ENCODE peak calls at places on chromosomes 4 and X, in ten cellular contexts. E, R, Q, H, B, J, A, Y, N and X are unnamed samples.

GRCh38 chr4:20386906-20387305 is 135.2 kb downstream of the SLIT2 start:
- DNase-seq in E (no peak), R (no peak), Q (no peak), H (no peak), B (no peak), J (no peak), A (no peak), Y (no peak), N (no peak), X (no peak)

GRCh38 chr4:5033266-5033945 is 14.1 kb upstream of the CYTL1 start:
- DNase-seq in E (no peak), R (no peak), Q (peak), H (no peak), B (no peak), J (no peak), A (no peak), Y (no peak), N (no peak), X (no peak)

GRCh38 chr4:6268650-6269399 is 825 bp upstream of the WFS1 start:
- DNase-seq in E (no peak), R (no peak), Q (no peak), H (no peak), B (no peak), J (no peak), A (no peak), Y (no peak), N (no peak), X (no peak)

GRCh38 chr4:189033801-189034347 is 894.6 kb downstream of the TRIML1 start:
- DNase-seq in E (no peak), R (no peak), Q (no peak), H (no peak), B (no peak), J (no peak), A (no peak), Y (no peak), N (no peak), X (no peak)

GRCh38 chrX:107716816-107717700 is 58.5 kb downstream of the TSC22D3 start:
- DNase-seq in E (peak), R (peak), Q (peak), H (peak), B (peak), J (peak), A (peak), Y (no peak), N (peak), X (peak)

GRCh38 chr4:1728061-1728980 is 7.0 kb downstream of the TACC3 start:
- DNase-seq in E (no peak), R (no peak), Q (no peak), H (no peak), B (no peak), J (no peak), A (no peak), Y (no peak), N (no peak), X (no peak)

GRCh38 chr4:87038837-87039715 is 104.3 kb downstream of the AFF1 start:
- DNase-seq in E (no peak), R (peak), Q (peak), H (no peak), B (peak), J (no peak), A (no peak), Y (no peak), N (peak), X (peak)

GRCh38 chr4:128769011-128769410 is 40.5 kb upstream of the JADE1 start:
- DNase-seq in E (no peak), R (no peak), Q (peak), H (no peak), B (no peak), J (no peak), A (no peak), Y (no peak), N (no peak), X (no peak)

GRCh38 chr4:121876976-121877773 is 6.9 kb upstream of the BBS7 start:
- DNase-seq in E (no peak), R (peak), Q (no peak), H (no peak), B (no peak), J (no peak), A (no peak), Y (no peak), N (peak), X (no peak)

GRCh38 chr4:175802988-175803387 is 9.1 kb downstream of the GPM6A start:
- DNase-seq in E (no peak), R (no peak), Q (no peak), H (no peak), B (no peak), J (no peak), A (no peak), Y (no peak), N (no peak), X (no peak)

GRCh38 chr4:3372933-3373465 is 68.8 kb upstream of the HGFAC start:
- DNase-seq in E (no peak), R (no peak), Q (no peak), H (no peak), B (no peak), J (peak), A (peak), Y (no peak), N (no peak), X (no peak)

GRCh38 chr4:23878912-23879732 is 10.7 kb downstream of the PPARGC1A start:
- DNase-seq in E (no peak), R (peak), Q (no peak), H (no peak), B (peak), J (no peak), A (no peak), Y (no peak), N (no peak), X (no peak)

GRCh38 chr4:1246111-1246881 is 2.6 kb downstream of the CTBP1 start:
- DNase-seq in E (peak), R (no peak), Q (no peak), H (peak), B (peak), J (peak), A (no peak), Y (no peak), N (peak), X (no peak)

GRCh38 chr4:85946821-85947220 is 413.0 kb downstream of the MAPK10 start:
- DNase-seq in E (no peak), R (no peak), Q (no peak), H (no peak), B (no peak), J (no peak), A (no peak), Y (no peak), N (no peak), X (no peak)

GRCh38 chr4:92263575-92263974 is 40.2 kb upstream of the GRID2 start:
- DNase-seq in E (no peak), R (no peak), Q (no peak), H (no peak), B (no peak), J (no peak), A (no peak), Y (no peak), N (no peak), X (no peak)

GRCh38 chr4:84286048-84286447 is 213.0 kb downstream of the NKX6-1 start:
- DNase-seq in E (no peak), R (no peak), Q (no peak), H (no peak), B (no peak), J (no peak), A (no peak), Y (no peak), N (peak), X (no peak)

GRCh38 chr4:121998024-121998423 is 46.2 kb upstream of the TRPC3 start:
- DNase-seq in E (no peak), R (no peak), Q (no peak), H (no peak), B (no peak), J (no peak), A (no peak), Y (no peak), N (peak), X (no peak)

GRCh38 chr4:83772680-83773079 is 236.8 kb downstream of the GPAT3 start:
- DNase-seq in E (no peak), R (peak), Q (no peak), H (no peak), B (no peak), J (no peak), A (no peak), Y (no peak), N (no peak), X (no peak)

GRCh38 chrX:118286066-118286758 is 59.7 kb upstream of the WDR44 start:
- DNase-seq in E (no peak), R (no peak), Q (peak), H (no peak), B (no peak), J (no peak), A (no peak), Y (no peak), N (no peak), X (no peak)

GRCh38 chr4:47705326-47705981 is 132.4 kb downstream of the CORIN start:
- DNase-seq in E (no peak), R (peak), Q (peak), H (peak), B (no peak), J (peak), A (no peak), Y (no peak), N (no peak), X (peak)

GRCh38 chrX:150268839-150269238 is 94.3 kb upstream of the MAMLD1 start:
- DNase-seq in E (no peak), R (no peak), Q (no peak), H (no peak), B (no peak), J (no peak), A (no peak), Y (no peak), N (no peak), X (no peak)

GRCh38 chr4:186191266-186192067 is at the start of gene CYP4V2:
- DNase-seq in E (peak), R (peak), Q (peak), H (peak), B (peak), J (peak), A (peak), Y (peak), N (peak), X (peak)
- TF ChIP-seq CTCF in E (no peak), R (peak), Q (peak), H (peak), B (no peak), J (peak), A (peak), Y (no peak), N (no peak), X (peak)

GRCh38 chr4:7287274-7287917 is 95.1 kb downstream of the SORCS2 start:
- DNase-seq in E (no peak), R (no peak), Q (no peak), H (no peak), B (no peak), J (no peak), A (no peak), Y (no peak), N (no peak), X (no peak)

GRCh38 chr4:7289619-7290018 is 97.3 kb downstream of the SORCS2 start:
- DNase-seq in E (no peak), R (no peak), Q (no peak), H (no peak), B (no peak), J (no peak), A (no peak), Y (no peak), N (no peak), X (no peak)

GRCh38 chr4:7287918-7288280 is 95.6 kb downstream of the SORCS2 start:
- DNase-seq in E (no peak), R (no peak), Q (no peak), H (no peak), B (no peak), J (no peak), A (no peak), Y (no peak), N (no peak), X (no peak)

GRCh38 chr4:7286798-7287197 is 94.5 kb downstream of the SORCS2 start:
- DNase-seq in E (no peak), R (no peak), Q (no peak), H (no peak), B (no peak), J (no peak), A (no peak), Y (no peak), N (no peak), X (no peak)

GRCh38 chr4:7288751-7289523 is 96.6 kb downstream of the SORCS2 start:
- DNase-seq in E (no peak), R (no peak), Q (no peak), H (no peak), B (no peak), J (no peak), A (no peak), Y (no peak), N (no peak), X (no peak)
- TF ChIP-seq CTCF in E (no peak), R (no peak), Q (no peak), H (no peak), B (no peak), J (no peak), A (no peak), Y (no peak), N (no peak), X (no peak)

GRCh38 chr4:81850701-81851100 is 379.0 kb upstream of the RASGEF1B start:
- DNase-seq in E (no peak), R (no peak), Q (no peak), H (no peak), B (no peak), J (no peak), A (no peak), Y (no peak), N (no peak), X (no peak)
- TF ChIP-seq CTCF in E (no peak), R (no peak), Q (no peak), H (no peak), B (no peak), J (no peak), A (no peak), Y (no peak), N (no peak), X (no peak)

GRCh38 chr4:68272860-68273259 is 27.4 kb upstream of the TMPRSS11B start:
- DNase-seq in E (no peak), R (no peak), Q (peak), H (no peak), B (no peak), J (no peak), A (no peak), Y (no peak), N (no peak), X (peak)

GRCh38 chr4:68267433-68267944 is 22.0 kb upstream of the TMPRSS11B start:
- DNase-seq in E (no peak), R (peak), Q (peak), H (no peak), B (peak), J (no peak), A (no peak), Y (no peak), N (no peak), X (peak)

GRCh38 chr4:68278045-68278444 is 32.6 kb upstream of the TMPRSS11B start:
- DNase-seq in E (no peak), R (no peak), Q (no peak), H (no peak), B (no peak), J (no peak), A (no peak), Y (no peak), N (no peak), X (no peak)

DNA sequence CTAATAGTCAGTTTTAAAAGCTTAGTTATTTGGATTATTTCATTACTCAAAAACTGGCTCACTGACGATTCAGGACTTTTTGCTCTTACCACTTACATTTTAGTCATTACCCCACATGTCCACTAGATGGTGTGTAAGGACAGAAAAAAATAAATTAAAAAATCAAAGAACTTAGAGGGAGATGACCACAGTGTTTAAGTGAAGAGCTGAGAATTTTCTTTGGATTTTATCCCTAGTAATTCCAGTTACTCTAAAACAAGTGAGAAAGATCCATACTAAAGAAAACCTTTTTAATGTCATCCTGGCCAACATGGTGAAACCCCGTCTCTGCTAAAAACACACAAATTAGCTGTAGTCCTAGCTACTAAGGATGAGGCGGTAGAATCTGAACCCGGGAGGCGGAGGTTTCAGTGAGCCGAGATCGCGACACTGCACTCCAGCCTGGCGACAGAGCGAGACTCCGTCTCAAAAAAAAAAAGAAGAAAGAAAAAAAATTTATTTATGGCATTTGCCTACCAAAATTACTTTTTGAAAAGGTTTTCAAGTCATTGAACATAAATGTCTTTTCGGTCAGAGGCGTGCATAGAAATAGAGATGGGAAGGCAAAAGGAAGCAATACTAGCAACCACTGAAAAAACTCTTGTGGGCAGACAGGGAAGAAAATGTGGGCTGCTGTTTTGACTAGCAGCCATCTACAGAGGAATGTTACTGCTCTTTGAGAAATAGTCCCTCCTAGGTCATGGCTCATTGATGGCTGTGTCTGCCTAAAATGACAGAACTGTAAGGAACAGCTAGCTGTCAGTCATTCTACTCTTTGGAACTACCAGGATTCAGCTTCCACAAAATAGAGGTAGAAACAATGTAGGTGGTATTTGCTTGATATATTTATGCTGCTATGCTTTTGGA is 26.6 kb upstream of the TMPRSS11B start:
- DNase-seq in E (no peak), R (peak), Q (peak), H (peak), B (peak), J (peak), A (no peak), Y (peak), N (peak), X (peak)
- TF ChIP-seq CTCF in E (peak), R (peak), Q (peak), H (peak), B (peak), J (peak), A (peak), Y (peak), N (peak), X (peak)

DNA sequence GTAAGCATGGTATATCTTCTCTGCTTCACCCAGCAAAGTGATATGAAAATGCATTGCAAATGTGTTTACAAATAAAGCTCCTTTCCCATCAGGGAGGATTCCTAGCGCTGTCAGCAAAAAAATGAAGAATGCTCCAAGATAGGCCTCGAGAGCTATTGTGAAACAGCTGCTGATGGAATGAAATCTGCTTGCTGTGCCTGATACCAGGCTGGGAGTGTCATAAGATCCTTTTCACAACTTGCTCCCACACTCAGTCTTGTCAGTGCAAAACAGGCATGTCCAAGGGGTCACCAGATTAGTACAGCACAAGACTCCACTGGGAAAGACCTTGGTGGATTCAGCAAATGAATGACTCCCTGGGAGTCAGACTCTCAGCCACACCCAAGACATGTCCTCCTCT is 34.1 kb downstream of the HNRNPH2 start:
- DNase-seq in E (no peak), R (no peak), Q (no peak), H (no peak), B (no peak), J (no peak), A (no peak), Y (no peak), N (no peak), X (no peak)
- TF ChIP-seq CTCF in E (no peak), R (no peak), Q (no peak), H (no peak), B (no peak), J (no peak), A (no peak), Y (no peak), N (no peak), X (no peak)

GRCh38 chr4:148284526-148285193 is 157.6 kb downstream of the NR3C2 start:
- DNase-seq in E (no peak), R (no peak), Q (no peak), H (no peak), B (no peak), J (no peak), A (no peak), Y (no peak), N (no peak), X (no peak)
- TF ChIP-seq CTCF in E (no peak), R (peak), Q (no peak), H (no peak), B (peak), J (no peak), A (no peak), Y (no peak), N (no peak), X (no peak)

GRCh38 chr4:120056249-120056648 is 10.4 kb downstream of the MAD2L1 start:
- DNase-seq in E (no peak), R (peak), Q (peak), H (no peak), B (no peak), J (no peak), A (no peak), Y (no peak), N (no peak), X (peak)
- TF ChIP-seq CTCF in E (no peak), R (peak), Q (peak), H (no peak), B (peak), J (no peak), A (no peak), Y (peak), N (no peak), X (peak)

DNA sequence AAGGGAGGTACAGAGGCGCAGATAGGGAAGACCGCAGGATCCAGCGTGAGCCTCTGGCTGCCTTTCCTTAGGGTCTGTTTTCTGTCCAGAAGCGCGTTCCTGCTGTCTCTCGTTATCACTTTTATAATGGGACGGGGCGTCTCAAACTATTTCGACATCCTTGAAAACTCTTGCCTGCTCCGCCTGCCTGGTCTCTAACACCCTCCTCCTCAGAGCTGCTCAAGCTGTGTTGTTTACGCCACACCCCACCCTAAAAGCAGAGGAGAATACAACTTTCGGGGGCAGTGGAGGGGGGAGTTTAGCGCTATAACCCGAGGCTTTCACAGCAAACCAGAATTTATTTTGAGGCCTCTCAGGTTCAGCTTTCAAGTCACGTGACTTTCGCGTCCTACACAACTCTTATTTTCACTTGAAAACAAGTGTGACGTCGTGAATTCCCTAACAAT is 646 bp upstream of the FAM3A start:
- DNase-seq in E (no peak), R (peak), Q (peak), H (peak), B (no peak), J (no peak), A (no peak), Y (no peak), N (no peak), X (no peak)
- TF ChIP-seq CTCF in E (no peak), R (no peak), Q (no peak), H (no peak), B (no peak), J (no peak), A (no peak), Y (no peak), N (no peak), X (no peak)